ENCODE peak calls at places on chromosome 12, in seven cellular contexts. Y, M, J, H, I, U and F are unnamed samples.

GRCh38 chr12:64665506-64665905 is 55.2 kb downstream of the RASSF3 start:
- DNase-seq in Y (no peak), I (no peak), H (no peak), M (no peak), J (peak; percentile 23), U (no peak), F (no peak)

GRCh38 chr12:9928607-9929006 is 3.6 kb downstream of the CLEC2A start:
- DNase-seq in U (no peak), J (no peak), H (no peak), Y (no peak), M (no peak), I (no peak), F (no peak)

GRCh38 chr12:77189463-77189862 is 124.1 kb upstream of the E2F7 start:
- DNase-seq in I (no peak), H (no peak), J (no peak), M (peak; percentile 85), U (peak; percentile 81), Y (peak; percentile 8), F (no peak)

GRCh38 chr12:116361404-116362223 is 84.1 kb upstream of the MED13L start:
- DNase-seq in H (no peak), Y (no peak), U (no peak), J (no peak), M (no peak), I (no peak), F (no peak)

GRCh38 chr12:96226801-96227348 is 32.7 kb downstream of the ELK3 start:
- DNase-seq in M (no peak), U (no peak), J (no peak), Y (no peak), H (no peak), I (no peak), F (no peak)

GRCh38 chr12:27870939-27871338 is 90.9 kb upstream of the MANSC4 start:
- DNase-seq in I (no peak), M (peak; percentile 79), J (no peak), H (no peak), Y (no peak), U (peak; percentile 69), F (no peak)

GRCh38 chr12:112219195-112219594 is 93.8 kb downstream of the TRAFD1 start:
- DNase-seq in M (no peak), U (no peak), J (no peak), Y (no peak), I (no peak), H (no peak), F (no peak)

GRCh38 chr12:128771681-128772080 is 52.1 kb downstream of the SLC15A4 start:
- DNase-seq in Y (peak; percentile 78), I (no peak), U (no peak), J (no peak), M (no peak), H (no peak), F (no peak)

GRCh38 chr12:105172037-105172436 is 63.9 kb downstream of the APPL2 start:
- DNase-seq in U (no peak), I (no peak), Y (no peak), H (no peak), M (no peak), J (no peak), F (no peak)

GRCh38 chr12:107564946-107565345 is 120.7 kb upstream of the PWP1 start:
- DNase-seq in U (no peak), I (no peak), M (no peak), J (peak; percentile 33), Y (peak; percentile 43), H (no peak), F (no peak)

GRCh38 chr12:102095677-102096263 is 24.1 kb downstream of the NUP37 start:
- DNase-seq in U (peak; percentile 37), J (no peak), I (no peak), M (peak; percentile 31), H (no peak), Y (peak; percentile 23), F (no peak)

GRCh38 chr12:6166808-6167207 is 33.4 kb upstream of the CD9 start:
- DNase-seq in Y (no peak), H (no peak), I (no peak), J (no peak), M (no peak), U (no peak), F (no peak)

DNA sequence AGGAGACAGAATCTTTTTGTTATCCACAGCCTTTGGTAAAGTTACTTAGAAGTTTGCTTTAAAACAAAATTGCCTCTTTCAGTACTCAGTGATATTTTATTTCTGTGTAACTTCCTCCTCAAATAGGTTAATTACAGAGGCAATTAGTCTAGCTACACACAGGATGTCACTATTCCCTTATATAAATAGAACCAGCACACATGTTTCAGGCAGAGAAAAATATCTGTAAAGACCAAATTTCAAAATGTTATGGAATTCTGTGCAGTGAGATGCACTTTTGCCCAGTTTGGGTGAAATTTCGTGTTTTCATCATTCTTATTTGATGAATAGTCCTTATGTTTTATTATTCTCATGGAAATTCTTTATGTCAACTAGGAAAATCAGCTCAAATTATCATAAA is 410.6 kb upstream of the SOX5 start:
- DNase-seq in M (no peak), H (no peak), U (no peak), I (no peak), J (no peak), Y (no peak), F (no peak)
- TF ChIP-seq CTCF in M (no peak), H (no peak), U (no peak), I (no peak), J (no peak), Y (no peak), F (no peak)

DNA sequence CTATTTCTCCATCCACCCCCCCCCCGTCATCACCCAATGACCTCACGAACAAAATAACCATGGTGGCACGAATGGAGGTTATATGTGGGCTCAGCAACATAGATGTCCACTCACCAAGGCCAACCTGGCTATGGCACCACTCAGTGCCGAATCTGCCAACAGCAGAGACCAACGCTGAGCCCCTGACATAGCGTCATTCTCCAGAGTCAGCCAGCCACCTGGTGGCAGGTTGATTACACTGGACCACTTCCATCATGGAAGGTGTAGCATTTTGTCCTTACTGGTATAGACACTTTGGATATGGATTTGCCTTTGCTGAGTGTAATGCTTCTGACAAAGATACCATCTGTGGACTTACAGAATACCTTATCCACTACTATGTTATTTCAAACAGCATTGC is 24.2 kb upstream of the DYRK2 start:
- DNase-seq in I (no peak), H (no peak), M (no peak), Y (no peak), U (no peak), J (no peak), F (no peak)
- TF ChIP-seq CTCF in I (no peak), H (no peak), M (no peak), Y (no peak), U (no peak), J (no peak), F (no peak)

GRCh38 chr12:94650143-94651056 is at the start of gene TMCC3:
- DNase-seq in J (peak; percentile 61), M (no peak), Y (peak; percentile 42), U (no peak), I (no peak), H (peak; percentile 63), F (peak; percentile 41)
- TF ChIP-seq CTCF in J (no peak), M (no peak), Y (no peak), U (no peak), I (no peak), H (no peak), F (peak; percentile 10)

GRCh38 chr12:54682674-54683073 is 34.5 kb upstream of the DCD start:
- DNase-seq in Y (no peak), U (no peak), H (no peak), J (no peak), M (no peak), I (no peak), F (no peak)

GRCh38 chr12:54684636-54685630 is 36.8 kb upstream of the DCD start:
- DNase-seq in I (no peak), J (no peak), M (no peak), H (peak; percentile 74), Y (peak; percentile 6), U (no peak), F (no peak)

GRCh38 chr12:54678131-54678530 is 30.0 kb upstream of the DCD start:
- DNase-seq in J (no peak), I (no peak), M (no peak), H (no peak), Y (no peak), U (no peak), F (no peak)

GRCh38 chr12:54683388-54683787 is 35.2 kb upstream of the DCD start:
- DNase-seq in J (no peak), M (no peak), U (no peak), I (no peak), H (no peak), Y (no peak), F (no peak)

GRCh38 chr12:54680374-54680773 is 32.2 kb upstream of the DCD start:
- DNase-seq in I (no peak), H (peak; percentile 37), J (peak; percentile 58), U (peak; percentile 28), Y (peak; percentile 51), M (no peak), F (no peak)
- TF ChIP-seq CTCF in I (no peak), H (no peak), J (peak; percentile 73), U (peak; percentile 73), Y (peak; percentile 44), M (peak; percentile 46), F (peak; percentile 57)

DNA sequence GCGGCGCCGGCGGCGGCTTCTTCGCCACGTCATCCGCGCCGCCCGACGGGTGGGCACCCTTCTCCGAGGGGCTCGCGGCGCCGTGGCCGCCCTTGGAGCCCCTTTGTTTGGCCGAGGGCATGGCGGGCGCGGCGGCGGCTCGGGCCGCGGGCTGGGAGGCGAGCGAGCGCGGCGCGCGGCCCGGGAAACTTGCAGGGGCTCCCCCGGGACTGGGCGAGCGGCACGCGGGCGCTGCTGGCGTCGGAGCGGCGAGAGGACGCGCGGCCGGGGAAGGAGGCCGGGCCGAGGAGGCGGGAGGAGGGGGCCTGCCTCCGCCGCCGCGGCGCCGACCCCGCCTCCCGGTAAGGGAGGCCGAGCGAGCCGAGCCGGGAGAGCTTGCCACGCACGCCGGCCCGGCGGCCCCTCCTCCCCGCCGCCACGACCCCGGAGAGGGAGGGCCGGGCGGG is at the start of gene CKAP4:
- DNase-seq in I (no peak), Y (peak; percentile 72), H (peak; percentile 83), U (peak; percentile 43), M (peak; percentile 85), J (peak; percentile 78), F (peak; percentile 60)
- TF ChIP-seq CTCF in I (no peak), Y (no peak), H (no peak), U (no peak), M (no peak), J (no peak), F (no peak)

DNA sequence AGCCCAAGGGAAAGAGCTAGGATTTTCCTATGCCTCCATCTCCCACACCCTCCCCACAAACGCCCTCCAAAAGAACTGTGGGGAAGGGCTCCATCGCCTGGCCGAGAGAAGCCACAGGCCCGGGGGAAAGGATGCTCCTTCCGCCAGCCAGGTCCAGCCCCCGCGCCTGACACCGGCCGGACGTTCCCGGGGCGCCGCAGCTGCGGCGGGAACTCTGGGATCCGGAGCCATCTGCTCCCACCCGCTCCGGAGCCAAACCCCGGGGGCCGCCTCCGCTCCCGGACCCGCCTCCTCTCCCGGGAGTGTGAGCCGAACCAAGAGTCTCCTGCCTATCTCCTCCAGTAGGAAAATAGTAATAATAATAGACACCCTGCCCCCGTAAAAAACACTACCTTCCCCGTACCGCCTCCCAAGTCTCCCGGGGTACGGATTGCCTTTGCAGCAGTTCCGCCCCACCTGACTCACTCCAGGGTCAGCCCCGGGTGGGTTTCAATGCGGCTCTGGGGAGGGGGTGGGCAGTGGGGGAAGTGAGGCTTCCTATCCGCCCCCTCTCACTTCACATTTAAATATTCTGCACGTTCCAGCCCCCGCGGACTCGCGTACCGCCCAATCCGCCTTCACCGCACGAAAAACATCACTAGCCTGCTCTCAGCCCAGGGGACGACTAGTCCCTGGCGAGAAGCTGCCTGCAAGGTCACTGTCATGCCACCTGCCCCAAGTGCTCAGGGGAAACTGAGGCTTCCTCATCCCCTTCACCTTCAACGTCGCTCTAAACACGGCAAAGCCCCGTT is 2.4 kb downstream of the AGAP2 start:
- DNase-seq in J (peak; percentile 61), U (no peak), Y (peak; percentile 56), I (no peak), H (no peak), M (no peak), F (peak; percentile 39)
- TF ChIP-seq CTCF in J (no peak), U (peak; percentile 52), Y (peak; percentile 37), I (no peak), H (no peak), M (peak; percentile 49), F (peak; percentile 29)